ENCODE peak calls at places on chromosomes 7 and 10, in seven cellular contexts. W is HEK293T; R is Caki2; F is COLO829; Y is activated naive CD4-positive, alpha-beta T cell; X is Right ventricle myocardium superior; J is skeletal muscle cell. Q is an unnamed sample.

GRCh38 chr10:54985732-54986131 is 184.7 kb upstream of the PCDH15 start:
- DNase-seq in F (no peak), Y (no peak), X (no peak), J (no peak), W (no peak), R (no peak), Q (no peak)

GRCh38 chr10:126397640-126398382 is 9.5 kb upstream of the ADAM12 start:
- DNase-seq in X (no peak), R (peak; percentile 92), J (peak; percentile 96), Y (no peak), F (no peak), W (no peak), Q (peak; percentile 51)

GRCh38 chr7:1078519-1078918 is 9.4 kb upstream of the GPER1 start:
- DNase-seq in R (no peak), W (no peak), Y (no peak), X (no peak), J (no peak), F (no peak), Q (no peak)

GRCh38 chr10:94320285-94320914 is 42.3 kb downstream of the NOC3L start:
- DNase-seq in J (no peak), F (peak; percentile 25), Y (peak; percentile 27), X (peak; percentile 61), W (peak; percentile 69), R (peak; percentile 30), Q (no peak)

GRCh38 chr7:12423995-12424745 is 20.5 kb upstream of the VWDE start:
- DNase-seq in F (no peak), Y (no peak), W (no peak), J (no peak), X (no peak), R (no peak), Q (no peak)

GRCh38 chr10:52226448-52226847 is 87.6 kb upstream of the DKK1 start:
- DNase-seq in Y (no peak), R (no peak), X (no peak), W (no peak), F (peak; percentile 31), J (no peak), Q (no peak)

GRCh38 chr7:55172161-55172560 is 153.3 kb downstream of the EGFR start:
- DNase-seq in W (no peak), Y (no peak), R (no peak), J (no peak), F (peak; percentile 80), X (no peak), Q (no peak)

GRCh38 chr7:128003179-128003578 is 28.1 kb downstream of the LRRC4 start:
- DNase-seq in Y (no peak), W (no peak), X (no peak), F (no peak), J (no peak), R (no peak), Q (no peak)